ENCODE peak calls at places on chromosome 4, in ten cellular contexts. A, P, X, Q, J, E, O, N, F and R are unnamed samples.

GRCh38 chr4:76579596-76580375 is 144.8 kb downstream of the SHROOM3 start:
- DNase-seq in A (no peak), P (no peak), X (no peak), Q (no peak), J (peak; percentile 70), E (no peak), O (no peak), N (no peak), F (no peak), R (no peak)

GRCh38 chr4:163048447-163048846 is 118.2 kb downstream of the NAF1 start:
- DNase-seq in A (peak; percentile 20), P (peak; percentile 2), X (peak; percentile 47), Q (no peak), J (peak; percentile 61), E (peak; percentile 32), O (peak; percentile 32), N (peak; percentile 4), F (no peak), R (peak; percentile 2)

GRCh38 chr4:38189445-38189844 is 229.2 kb downstream of the PTTG2 start:
- DNase-seq in A (peak; percentile 95), P (no peak), X (no peak), Q (no peak), J (peak; percentile 63), E (peak; percentile 97), O (peak; percentile 98), N (peak; percentile 90), F (no peak), R (peak; percentile 95)

GRCh38 chr4:112731715-112732114 is 94.8 kb downstream of the LARP7 start:
- DNase-seq in A (no peak), P (no peak), X (no peak), Q (no peak), J (no peak), E (peak; percentile 40), O (no peak), N (no peak), F (no peak), R (no peak)

GRCh38 chr4:17511950-17512795 is at the start of gene QDPR:
- DNase-seq in A (peak; percentile 84), P (peak; percentile 84), X (peak; percentile 89), Q (peak; percentile 77), J (peak; percentile 91), E (peak; percentile 83), O (peak; percentile 52), N (peak; percentile 52), F (peak; percentile 24), R (peak; percentile 93)

GRCh38 chr4:1795304-1796195 is 2.5 kb downstream of the FGFR3 start:
- DNase-seq in A (no peak), P (no peak), X (no peak), Q (no peak), J (no peak), E (peak; percentile 17), O (no peak), N (no peak), F (no peak), R (no peak)

GRCh38 chr4:121791481-121791880 is 9.6 kb upstream of the EXOSC9 start:
- DNase-seq in A (peak; percentile 87), P (no peak), X (no peak), Q (no peak), J (no peak), E (peak; percentile 30), O (peak; percentile 72), N (peak; percentile 13), F (no peak), R (no peak)

GRCh38 chr4:77994194-77994721 is 62.9 kb upstream of the FRAS1 start:
- DNase-seq in A (peak; percentile 48), P (no peak), X (peak; percentile 35), Q (peak; percentile 1), J (no peak), E (peak; percentile 69), O (peak; percentile 64), N (peak; percentile 39), F (no peak), R (peak; percentile 48)

GRCh38 chr4:40335508-40335860 is 351 bp downstream of the CHRNA9 start:
- DNase-seq in A (peak; percentile 66), P (no peak), X (no peak), Q (no peak), J (no peak), E (peak; percentile 63), O (peak; percentile 83), N (peak; percentile 72), F (no peak), R (peak; percentile 60)

GRCh38 chr4:41541697-41542096 is 3.7 kb downstream of the LIMCH1 start:
- DNase-seq in A (no peak), P (no peak), X (no peak), Q (peak; percentile 8), J (no peak), E (no peak), O (no peak), N (no peak), F (no peak), R (peak; percentile 15)